ENCODE peak calls at places on chromosomes 11 and 22, in six cellular contexts. N is psoas muscle; X is stimulated activated effector memory CD8-positive, alpha-beta T cell treated with anti-CD3 and anti-CD28 coated beads, Interleukin-12 subunit alpha, Interleukin-12 subunit beta, amount 100 ng/mL, for 72 hours; F is mucosa of gallbladder; K is tibial nerve; P is endothelial cell of umbilical vein. U is an unnamed sample.

GRCh38 chr22:22097727-22098228 is 115.2 kb upstream of the TOP3B start:
- DNase-seq in N (no peak), K (no peak), X (no peak), P (no peak), F (no peak), U (no peak)

GRCh38 chr22:23113847-23114720 is 27.7 kb downstream of the RSPH14 start:
- DNase-seq in P (no peak), F (no peak), K (no peak), N (no peak), X (no peak), U (no peak)

GRCh38 chr11:69910519-69911309 is 91.5 kb upstream of the FGF3 start:
- DNase-seq in N (no peak), P (no peak), K (no peak), F (no peak), X (no peak), U (no peak)

GRCh38 chr11:12540913-12541587 is 133.2 kb upstream of the TEAD1 start:
- DNase-seq in F (peak; percentile 33), N (peak; percentile 57), X (no peak), K (no peak), P (no peak), U (no peak)

GRCh38 chr22:19691007-19691720 is 23.1 kb upstream of the SEPTIN5 start:
- DNase-seq in X (no peak), K (no peak), N (no peak), P (no peak), F (no peak), U (no peak)

GRCh38 chr11:78801161-78801884 is 226.7 kb upstream of the NARS2 start:
- DNase-seq in N (peak; percentile 43), F (peak; percentile 69), P (peak; percentile 91), X (no peak), K (no peak), U (peak; percentile 13)

GRCh38 chr11:117881217-117881616 is 4.8 kb upstream of the FXYD6 start:
- DNase-seq in F (no peak), X (no peak), K (no peak), P (no peak), N (no peak), U (no peak)

GRCh38 chr22:42437488-42438292 is 5.5 kb upstream of the NFAM1 start:
- DNase-seq in N (peak; percentile 71), P (peak; percentile 28), K (peak; percentile 49), F (peak; percentile 70), X (peak; percentile 93), U (peak; percentile 54)

GRCh38 chr11:78319453-78319955 is 98.1 kb downstream of the GAB2 start:
- DNase-seq in K (no peak), P (peak; percentile 36), X (no peak), F (no peak), N (no peak), U (no peak)

GRCh38 chr22:38043151-38044039 is 13.8 kb upstream of the PICK1 start:
- DNase-seq in F (no peak), X (no peak), K (no peak), N (no peak), P (no peak), U (no peak)

GRCh38 chr22:29799217-29799680 is 32.1 kb downstream of the UQCR10 start:
- DNase-seq in F (peak; percentile 93), X (no peak), P (peak; percentile 88), N (peak; percentile 94), K (peak; percentile 55), U (peak; percentile 99)

GRCh38 chr11:68269414-68270081 is 2.2 kb downstream of the C11orf24 start:
- DNase-seq in F (no peak), P (no peak), K (no peak), X (no peak), N (no peak), U (no peak)

GRCh38 chr11:46616551-46617450 is at the start of gene HARBI1:
- DNase-seq in X (peak; percentile 96), K (peak; percentile 71), P (peak; percentile 89), F (peak; percentile 88), N (peak; percentile 89), U (peak; percentile 68)

GRCh38 chr22:35482974-35483373 is 57.7 kb upstream of the RASD2 start:
- DNase-seq in P (no peak), K (no peak), X (no peak), N (no peak), F (no peak), U (no peak)

GRCh38 chr11:124174001-124174400 is 9.1 kb upstream of the OR10D3 start:
- DNase-seq in K (no peak), N (no peak), X (no peak), F (no peak), P (peak; percentile 83), U (no peak)

GRCh38 chr22:40247976-40248375 is 70.3 kb downstream of the TNRC6B start:
- DNase-seq in K (no peak), P (no peak), F (no peak), N (no peak), X (peak; percentile 73), U (no peak)

GRCh38 chr11:132943737-132944556 is 588.4 kb downstream of the OPCML start:
- DNase-seq in F (no peak), K (no peak), X (no peak), P (no peak), N (no peak), U (no peak)

GRCh38 chr11:118046051-118046963 is 30.6 kb upstream of the TMPRSS4 start:
- DNase-seq in X (no peak), K (no peak), N (no peak), P (no peak), F (no peak), U (no peak)

GRCh38 chr22:29621761-29622526 is 18.5 kb downstream of the NF2 start:
- DNase-seq in P (peak; percentile 95), N (no peak), K (no peak), F (no peak), X (no peak), U (no peak)

U was measured in gastrocnemius medialis.